ENCODE peak calls at places on chromosomes 3 and 15, in five cellular contexts. H is SK-N-SH, L is GM12878, T is A549, Q is HCT116. W is an unnamed sample.

GRCh38 chr15:27932600-27932999 is 166.5 kb downstream of the OCA2 start:
- DNase-seq in H (no peak), Q (no peak), L (no peak), T (no peak), W (no peak)

GRCh38 chr3:158936530-158937113 is 134.8 kb downstream of the MFSD1 start:
- DNase-seq in Q (no peak), T (peak; percentile 1), L (no peak), H (no peak), W (no peak)

GRCh38 chr15:80070840-80071239 is 11.4 kb downstream of the ZFAND6 start:
- DNase-seq in Q (no peak), T (peak; percentile 31), H (no peak), L (no peak), W (peak; percentile 27)

GRCh38 chr3:120855665-120856437 is 52.2 kb upstream of the STXBP5L start:
- DNase-seq in L (no peak), H (no peak), Q (no peak), T (peak; percentile 41), W (no peak)

GRCh38 chr3:50192689-50193141 is 1.3 kb downstream of the GNAT1 start:
- DNase-seq in L (peak; percentile 16), H (peak; percentile 88), Q (peak; percentile 43), T (peak; percentile 56), W (no peak)

GRCh38 chr3:73625124-73625665 is 454 bp upstream of the PDZRN3 start:
- DNase-seq in T (no peak), Q (no peak), H (peak; percentile 54), L (no peak), W (no peak)

GRCh38 chr3:41808618-41809017 is 153.3 kb downstream of the ULK4 start:
- DNase-seq in H (no peak), Q (no peak), T (no peak), L (no peak), W (no peak)

GRCh38 chr3:188270423-188270972 is 116.5 kb downstream of the LPP start:
- DNase-seq in Q (no peak), L (no peak), T (peak; percentile 80), H (no peak), W (peak; percentile 63)

GRCh38 chr3:57756528-57757401 is 656 bp downstream of the SLMAP start:
- DNase-seq in H (peak; percentile 73), Q (no peak), T (peak; percentile 38), L (no peak), W (peak; percentile 44)

GRCh38 chr3:129277829-129278271 is 820 bp upstream of the HMCES start:
- DNase-seq in Q (no peak), H (peak; percentile 47), T (peak; percentile 8), L (no peak), W (no peak)

GRCh38 chr3:65979152-65979551 is 59.6 kb downstream of the MAGI1 start:
- DNase-seq in Q (no peak), H (no peak), L (no peak), T (no peak), W (no peak)

GRCh38 chr3:5274116-5274515 is 86.6 kb downstream of the EDEM1 start:
- DNase-seq in L (no peak), T (no peak), H (no peak), Q (no peak), W (no peak)

GRCh38 chr15:65318870-65319356 is 14.4 kb downstream of the RNU5B-1 start:
- DNase-seq in L (no peak), Q (peak; percentile 66), H (peak; percentile 86), T (peak; percentile 83), W (peak; percentile 80)

GRCh38 chr3:9422712-9423424 is 25.5 kb downstream of the SETD5 start:
- DNase-seq in H (peak; percentile 74), Q (peak; percentile 91), T (peak; percentile 90), L (no peak), W (peak; percentile 74)

GRCh38 chr3:194810076-194810475 is 124.4 kb downstream of the FAM43A start:
- DNase-seq in L (no peak), Q (no peak), H (no peak), T (no peak), W (no peak)

GRCh38 chr3:158419820-158420653 is 151.0 kb upstream of the MLF1 start:
- DNase-seq in T (no peak), Q (no peak), L (peak; percentile 30), H (no peak), W (peak; percentile 13)

GRCh38 chr3:179175358-179175757 is 27.2 kb downstream of the PIK3CA start:
- DNase-seq in H (no peak), T (no peak), L (no peak), Q (no peak), W (no peak)

GRCh38 chr3:71546781-71547180 is 36.7 kb downstream of the FOXP1 start:
- DNase-seq in L (no peak), Q (no peak), T (no peak), H (no peak), W (peak; percentile 72)

GRCh38 chr3:127670761-127671522 is 1.8 kb upstream of the ABTB1 start:
- DNase-seq in H (no peak), T (no peak), L (no peak), Q (no peak), W (no peak)

GRCh38 chr15:50890751-50891150 is 17.7 kb upstream of the AP4E1 start:
- DNase-seq in T (peak; percentile 23), H (no peak), L (no peak), Q (no peak), W (no peak)

GRCh38 chr3:169218314-169218983 is 445.1 kb downstream of the MECOM start:
- DNase-seq in Q (peak; percentile 54), H (peak; percentile 36), T (peak; percentile 24), L (no peak), W (no peak)

GRCh38 chr15:39315200-39315599 is 265.7 kb upstream of the THBS1 start:
- DNase-seq in H (no peak), Q (no peak), T (no peak), L (no peak), W (no peak)

GRCh38 chr3:31187380-31187779 is 292.9 kb upstream of the GADL1 start:
- DNase-seq in H (no peak), T (no peak), L (no peak), Q (no peak), W (no peak)

GRCh38 chr15:78934063-78935023 is 10.5 kb downstream of the CTSH start:
- DNase-seq in L (no peak), T (no peak), Q (no peak), H (no peak), W (no peak)

GRCh38 chr15:79168922-79169322 is 78.3 kb upstream of the RASGRF1 start:
- DNase-seq in T (peak; percentile 48), H (no peak), Q (peak; percentile 61), L (no peak), W (no peak)

GRCh38 chr3:851098-851790 is 241.6 kb upstream of the CNTN6 start:
- DNase-seq in T (no peak), Q (no peak), L (no peak), H (no peak), W (no peak)

GRCh38 chr15:31964586-31965307 is 65.6 kb upstream of the CHRNA7 start:
- DNase-seq in H (no peak), T (no peak), Q (no peak), L (no peak), W (no peak)

DNA sequence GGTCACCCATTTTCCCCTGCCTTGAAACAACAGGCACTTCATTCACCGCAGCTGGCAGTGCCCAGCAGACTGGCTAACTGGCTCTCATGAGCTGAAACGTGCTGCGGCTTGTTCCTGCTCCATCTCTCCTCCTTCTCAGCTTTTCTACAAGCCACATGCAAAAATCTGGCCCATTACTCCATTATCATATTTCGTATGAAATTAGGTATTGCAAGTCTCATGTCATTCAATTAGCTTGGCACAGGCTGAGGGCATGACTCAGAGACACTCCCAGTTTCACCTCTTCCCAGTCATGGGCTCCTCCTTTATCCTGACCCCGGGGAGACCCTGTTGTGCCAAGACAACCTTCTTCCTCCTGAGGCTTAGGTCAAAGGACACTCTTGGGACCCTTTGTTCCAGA is 59.9 kb downstream of the MAGEF1 start:
- DNase-seq in Q (no peak), L (no peak), H (no peak), T (no peak), W (no peak)
- TF ChIP-seq REST in Q (no peak), L (no peak), H (no peak), T (no peak), W (no peak)

GRCh38 chr3:151460774-151461450 is at the start of gene IGSF10:
- DNase-seq in H (peak; percentile 32), T (peak; percentile 11), Q (no peak), L (no peak), W (no peak)
- TF ChIP-seq REST in H (no peak), T (no peak), Q (no peak), L (no peak), W (no peak)

DNA sequence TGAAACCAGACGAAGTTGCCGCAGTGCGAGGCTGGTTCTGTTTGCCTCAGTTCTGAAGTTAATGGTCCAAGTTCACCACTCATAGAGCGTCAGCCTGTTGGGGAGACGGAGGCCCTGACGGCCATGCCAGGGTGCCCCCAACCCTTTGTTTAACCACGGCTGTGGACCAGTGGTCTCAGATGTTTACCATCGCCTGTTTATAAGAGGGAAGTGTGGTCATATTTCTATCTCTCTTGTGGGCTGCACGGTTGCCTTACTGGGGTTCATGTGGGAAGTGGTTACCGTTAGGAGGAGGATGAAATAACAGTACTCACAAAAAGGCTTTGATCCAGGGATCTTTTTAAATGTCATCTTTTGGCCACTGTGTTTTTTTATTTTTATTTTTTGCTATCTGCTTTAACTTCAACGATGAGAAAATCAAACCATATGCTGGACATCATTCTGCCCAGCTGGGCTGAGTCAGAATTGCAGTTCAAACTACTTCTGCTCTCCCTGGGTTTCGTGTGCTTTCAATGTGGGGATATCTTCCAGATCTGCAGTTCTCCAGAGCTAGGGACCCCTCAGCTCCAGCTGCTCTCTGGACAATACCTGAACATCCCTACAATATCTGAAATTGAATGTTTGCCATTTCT is 17.8 kb downstream of the SMAD3 start:
- DNase-seq in H (no peak), L (no peak), T (no peak), Q (no peak), W (no peak)
- TF ChIP-seq REST in H (no peak), L (no peak), T (no peak), Q (no peak), W (no peak)

GRCh38 chr3:12040902-12041301 is 36.7 kb downstream of the SYN2 start:
- DNase-seq in L (no peak), Q (no peak), H (no peak), T (no peak), W (no peak)

GRCh38 chr3:12046406-12046805 is 42.2 kb downstream of the SYN2 start:
- DNase-seq in T (peak; percentile 6), Q (peak; percentile 16), L (no peak), H (peak; percentile 42), W (no peak)

GRCh38 chr3:12041476-12041875 is 37.3 kb downstream of the SYN2 start:
- DNase-seq in L (no peak), H (no peak), Q (no peak), T (no peak), W (no peak)

GRCh38 chr3:12042638-12043037 is 38.5 kb downstream of the SYN2 start:
- DNase-seq in L (no peak), H (no peak), Q (no peak), T (no peak), W (no peak)

GRCh38 chr3:12044860-12045259 is 40.7 kb downstream of the SYN2 start:
- DNase-seq in L (no peak), H (peak; percentile 73), Q (no peak), T (no peak), W (no peak)
- TF ChIP-seq REST in L (no peak), H (no peak), Q (no peak), T (no peak), W (no peak)

DNA sequence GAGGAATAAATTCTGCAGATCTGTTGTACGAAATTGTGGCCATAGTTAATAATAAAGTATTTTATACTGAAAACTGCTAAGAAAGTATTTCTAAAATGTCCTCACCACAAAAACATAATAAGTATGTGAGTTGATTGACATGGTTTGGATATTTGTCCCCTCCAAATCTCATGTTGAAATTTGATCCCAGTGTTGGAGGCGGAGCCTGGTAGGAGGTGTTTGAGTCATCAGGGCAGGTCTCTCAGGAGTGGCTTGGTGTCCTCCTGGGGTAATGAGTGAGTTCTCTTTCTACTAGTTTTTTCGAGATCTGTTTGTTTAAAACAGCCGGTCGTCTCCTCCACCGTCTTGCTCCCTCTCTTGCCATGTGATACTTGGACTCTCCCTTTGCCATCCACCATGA is 424.1 kb upstream of the KCNMB2 start:
- DNase-seq in T (no peak), Q (no peak), L (no peak), H (no peak), W (no peak)
- TF ChIP-seq REST in T (no peak), Q (no peak), L (no peak), H (no peak), W (no peak)